ENCODE peak calls at places on chromosome 20, in four cellular contexts. U, D, A and S are unnamed samples. For H3K4me1, the result is how much of the 10 kb centered on the place peaks cover.

GRCh38 chr20:20237093-20237959 is 130.6 kb upstream of the INSM1 start:
- DNase-seq in U (peak), D (peak), A (peak), S (peak)

GRCh38 chr20:58715709-58716475 is 23.3 kb downstream of the NPEPL1 start:
- DNase-seq in U (no peak), D (no peak), A (peak), S (no peak)

GRCh38 chr20:46828471-46828870 is 66.2 kb upstream of the EYA2 start:
- DNase-seq in U (no peak), D (no peak), A (no peak), S (no peak)

GRCh38 chr20:58287638-58288037 is 21.9 kb upstream of the RAB22A start:
- DNase-seq in U (no peak), D (no peak), A (no peak), S (no peak)

GRCh38 chr20:2236266-2236665 is 59.5 kb upstream of the TGM3 start:
- DNase-seq in U (no peak), D (no peak), A (no peak), S (no peak)

GRCh38 chr20:24117386-24117785 is 128.8 kb upstream of the GGTLC1 start:
- DNase-seq in U (no peak), D (no peak), A (no peak), S (no peak)

GRCh38 chr20:24871429-24872213 is 77.4 kb upstream of the CST7 start:
- DNase-seq in U (no peak), D (no peak), A (no peak), S (no peak)

GRCh38 chr20:40233401-40233800 is 455.6 kb downstream of the MAFB start:
- DNase-seq in U (no peak), D (no peak), A (no peak), S (no peak)

GRCh38 chr20:43766395-43766794 is 39.6 kb upstream of the GTSF1L start:
- DNase-seq in U (no peak), D (no peak), A (no peak), S (no peak)

GRCh38 chr20:59207742-59208357 is 44.2 kb downstream of the ZNF831 start:
- DNase-seq in U (peak), D (peak), A (peak), S (peak)

GRCh38 chr20:41769650-41770049 is 151.5 kb upstream of the CHD6 start:
- DNase-seq in U (no peak), D (no peak), A (no peak), S (peak)

GRCh38 chr20:33589059-33589458 is 73.1 kb upstream of the C20orf144 start:
- DNase-seq in U (no peak), D (no peak), A (no peak), S (no peak)

GRCh38 chr20:53656653-53657288 is 63.1 kb upstream of the ZNF217 start:
- DNase-seq in U (no peak), D (no peak), A (no peak), S (no peak)

GRCh38 chr20:38024496-38024895 is 8.8 kb downstream of the TTI1 start:
- DNase-seq in U (no peak), D (no peak), A (no peak), S (no peak)

GRCh38 chr20:51193066-51193772 is 170.3 kb upstream of the KCNG1 start:
- DNase-seq in U (no peak), D (no peak), A (no peak), S (no peak)

GRCh38 chr20:18663932-18664331 is 76.1 kb downstream of the DTD1 start:
- DNase-seq in U (no peak), D (no peak), A (no peak), S (no peak)

GRCh38 chr20:51387125-51387865 is 155.2 kb downstream of the NFATC2 start:
- DNase-seq in U (no peak), D (no peak), A (no peak), S (peak)

GRCh38 chr20:50618537-50618936 is 72.8 kb downstream of the RIPOR3 start:
- DNase-seq in U (no peak), D (no peak), A (no peak), S (no peak)

GRCh38 chr20:64077876-64078551 is 1.3 kb downstream of the RGS19 start:
- DNase-seq in U (no peak), D (no peak), A (no peak), S (no peak)

GRCh38 chr20:13681248-13682125 is 42.8 kb upstream of the TASP1 start:
- DNase-seq in U (no peak), D (peak), A (no peak), S (no peak)

GRCh38 chr20:1324598-1325172 is 4.3 kb downstream of the SDCBP2 start:
- DNase-seq in U (no peak), D (no peak), A (no peak), S (no peak)

GRCh38 chr20:48142258-48142657 is 357.0 kb upstream of the SULF2 start:
- DNase-seq in U (no peak), D (no peak), A (no peak), S (no peak)

GRCh38 chr20:61657719-61658377 is 405.8 kb downstream of the CDH4 start:
- DNase-seq in U (no peak), D (no peak), A (peak), S (no peak)

GRCh38 chr20:13221673-13222318 is 722 bp downstream of the ISM1 start:
- DNase-seq in U (peak), D (peak), A (peak), S (peak)

GRCh38 chr20:37276494-37277252 is 12.8 kb upstream of the MANBAL start:
- DNase-seq in U (no peak), D (peak), A (peak), S (no peak)

GRCh38 chr20:41273445-41273844 is 44.1 kb downstream of the ZHX3 start:
- DNase-seq in U (no peak), D (no peak), A (no peak), S (no peak)

GRCh38 chr20:36116813-36117441 is 37.6 kb upstream of the EPB41L1 start:
- DNase-seq in U (no peak), D (no peak), A (no peak), S (no peak)

GRCh38 chr20:54477556-54477955 is 2.2 kb downstream of the DOK5 start:
- DNase-seq in U (no peak), D (no peak), A (no peak), S (no peak)

GRCh38 chr20:36550797-36551299 is 9.5 kb downstream of the MYL9 start:
- DNase-seq in U (no peak), D (no peak), A (no peak), S (no peak)

GRCh38 chr20:17992224-17992637 is 23.4 kb downstream of the MGME1 start:
- DNase-seq in U (no peak), D (no peak), A (no peak), S (no peak)

GRCh38 chr20:40961686-40962640 is 66.7 kb upstream of the TOP1 start:
- DNase-seq in U (no peak), D (no peak), A (no peak), S (no peak)

GRCh38 chr20:46963758-46964181 is 69.1 kb downstream of the EYA2 start:
- DNase-seq in U (no peak), D (no peak), A (no peak), S (no peak)

GRCh38 chr20:53489528-53489927 is 104.1 kb downstream of the ZNF217 start:
- DNase-seq in U (no peak), D (no peak), A (no peak), S (no peak)

GRCh38 chr20:2799688-2800589 is 488 bp downstream of the CPXM1 start:
- DNase-seq in U (no peak), D (no peak), A (peak), S (no peak)

GRCh38 chr20:49668181-49668877 is 45.3 kb downstream of the B4GALT5 start:
- DNase-seq in U (no peak), D (no peak), A (no peak), S (no peak)

GRCh38 chr20:58711266-58712051 is 18.9 kb downstream of the NPEPL1 start:
- DNase-seq in U (no peak), D (no peak), A (peak), S (no peak)

GRCh38 chr20:32358632-32358882 is 426 bp downstream of the ASXL1 start:
- DNase-seq in U (no peak), D (no peak), A (no peak), S (no peak)

GRCh38 chr20:32355417-32355841 is 2.7 kb upstream of the ASXL1 start:
- DNase-seq in U (no peak), D (peak), A (no peak), S (no peak)

GRCh38 chr20:32358883-32359632 is 927 bp downstream of the ASXL1 start:
- DNase-seq in U (no peak), D (peak), A (peak), S (peak)

GRCh38 chr20:32357869-32358631 is at the start of gene ASXL1:
- DNase-seq in U (peak), D (peak), A (peak), S (peak)

DNA sequence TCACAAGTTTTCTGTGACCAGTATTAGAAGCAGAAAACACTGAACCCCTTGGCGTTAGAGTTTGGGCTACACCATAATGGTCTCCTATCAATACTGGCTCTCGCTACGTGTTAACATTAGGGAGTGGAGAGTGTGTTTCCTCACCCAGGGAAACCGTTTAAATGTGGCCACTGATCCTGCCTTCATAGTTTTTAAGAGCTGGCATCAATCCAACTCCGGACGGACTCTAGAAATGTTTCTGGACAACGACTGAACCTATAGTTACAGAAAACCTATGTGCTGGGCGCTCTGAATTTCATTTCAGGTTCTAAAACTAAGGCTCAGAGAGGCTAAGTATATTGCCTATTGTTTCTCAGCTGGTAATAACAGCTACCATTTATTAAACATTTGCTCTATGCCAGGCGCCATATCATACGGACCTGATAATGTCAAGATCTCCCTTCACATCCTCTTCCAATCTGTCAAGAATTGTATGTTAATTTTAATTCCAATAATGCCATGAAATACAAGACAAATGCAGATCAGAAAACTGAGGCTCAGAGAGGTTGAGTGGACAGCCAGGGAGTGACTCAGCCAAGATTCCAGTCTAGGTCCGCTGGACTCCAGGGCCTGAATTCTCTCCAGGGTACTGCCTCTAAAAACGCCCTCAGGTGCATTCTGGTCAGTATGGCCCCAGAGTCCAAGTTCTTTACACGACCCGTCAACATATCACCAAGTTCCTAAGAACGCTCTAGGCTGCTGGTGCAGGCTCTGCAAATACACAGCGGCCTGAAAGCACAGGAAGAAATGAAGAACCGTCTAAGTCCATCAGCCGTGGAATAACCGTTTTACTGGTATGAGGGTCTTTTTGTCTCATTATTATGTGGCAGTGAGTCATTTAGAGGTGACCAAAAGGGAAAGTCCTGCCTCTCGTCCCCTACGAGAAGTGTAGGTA is 929 bp upstream of the ASXL1 start:
- DNase-seq in U (peak), D (peak), A (peak), S (no peak)
- TF ChIP-seq YY1 in U (no peak), D (no peak), A (no peak), S (no peak)

GRCh38 chr20:5638023-5638422 is 112.2 kb upstream of the SHLD1 start:
- DNase-seq in U (no peak), D (no peak), A (no peak), S (no peak)

GRCh38 chr20:5636841-5637240 is 113.4 kb upstream of the SHLD1 start:
- DNase-seq in U (no peak), D (no peak), A (no peak), S (no peak)

GRCh38 chr20:5643936-5644335 is 106.3 kb upstream of the SHLD1 start:
- DNase-seq in U (no peak), D (no peak), A (no peak), S (no peak)

DNA sequence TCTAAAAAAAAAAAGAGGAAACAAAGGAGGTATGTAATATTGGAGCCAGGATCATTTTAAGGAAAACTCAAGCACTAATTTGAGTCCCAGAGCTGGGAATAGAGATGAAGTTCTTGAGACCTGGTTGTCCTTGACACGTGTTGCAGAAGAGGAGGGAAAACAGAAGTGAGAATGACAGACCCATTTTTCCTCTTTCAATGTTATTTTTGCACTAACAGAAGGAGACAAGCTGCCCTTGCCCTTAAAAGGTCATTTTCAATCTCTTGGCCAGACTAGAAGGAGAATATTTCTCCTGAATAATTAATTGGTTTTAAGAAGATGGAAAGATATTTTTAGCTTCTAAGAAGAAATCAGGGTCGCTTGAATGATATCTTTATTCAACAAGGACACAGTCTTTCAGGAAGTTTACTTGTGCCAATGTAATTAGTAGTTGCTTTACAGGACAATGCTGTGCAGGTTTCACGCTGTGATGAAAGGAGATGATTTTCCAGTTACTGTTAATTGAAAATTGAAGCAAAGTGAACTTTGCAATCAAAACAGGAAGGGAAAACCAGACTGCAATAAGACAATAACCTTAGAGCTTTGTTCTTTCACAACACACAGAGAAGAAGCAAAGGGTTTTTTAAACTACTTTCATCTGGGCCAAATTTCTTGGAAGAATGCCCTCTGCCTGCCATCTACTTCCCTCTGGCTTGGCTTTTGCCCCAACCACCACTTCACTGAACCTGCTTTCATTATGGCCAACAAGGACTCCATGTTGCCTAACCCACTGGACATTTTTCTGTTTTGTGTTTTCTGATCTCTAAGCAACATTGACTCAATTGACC is 107.8 kb upstream of the SHLD1 start:
- DNase-seq in U (no peak), D (no peak), A (no peak), S (no peak)
- H3K4me1 ChIP-seq in U (under half), D (under half), A (under half), S (under half)

DNA sequence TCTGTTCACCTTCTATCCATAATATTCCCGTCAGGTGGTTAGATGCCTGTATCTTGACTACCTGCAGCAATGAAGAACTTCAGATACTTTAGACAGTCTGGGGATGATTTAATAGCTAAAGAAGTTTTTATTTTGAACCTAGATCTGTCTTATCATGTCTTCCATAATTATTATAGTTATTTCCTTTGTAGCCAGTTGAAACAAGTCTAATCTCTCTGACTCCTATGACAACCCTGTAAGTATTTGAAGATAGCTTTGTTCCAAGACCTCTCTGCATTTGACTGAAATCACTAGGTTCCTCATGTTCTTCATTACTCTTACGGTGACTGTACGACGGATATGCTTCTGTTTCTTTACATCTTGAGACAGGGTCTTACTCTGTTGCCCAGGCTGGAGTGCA is 316.6 kb upstream of the BMP2 start:
- DNase-seq in U (no peak), D (no peak), A (no peak), S (no peak)
- TF ChIP-seq YY1 in U (no peak), D (no peak), A (no peak), S (no peak)

GRCh38 chr20:62979876-62980373 is 26.8 kb downstream of the BHLHE23 start:
- DNase-seq in U (no peak), D (no peak), A (no peak), S (no peak)

GRCh38 chr20:62979310-62979709 is 26.8 kb downstream of the SLC17A9 start:
- DNase-seq in U (no peak), D (no peak), A (no peak), S (no peak)

GRCh38 chr20:62980970-62981369 is 25.8 kb downstream of the BHLHE23 start:
- DNase-seq in U (no peak), D (no peak), A (peak), S (no peak)

GRCh38 chr20:62978559-62978938 is 26.0 kb downstream of the SLC17A9 start:
- DNase-seq in U (no peak), D (no peak), A (no peak), S (no peak)

DNA sequence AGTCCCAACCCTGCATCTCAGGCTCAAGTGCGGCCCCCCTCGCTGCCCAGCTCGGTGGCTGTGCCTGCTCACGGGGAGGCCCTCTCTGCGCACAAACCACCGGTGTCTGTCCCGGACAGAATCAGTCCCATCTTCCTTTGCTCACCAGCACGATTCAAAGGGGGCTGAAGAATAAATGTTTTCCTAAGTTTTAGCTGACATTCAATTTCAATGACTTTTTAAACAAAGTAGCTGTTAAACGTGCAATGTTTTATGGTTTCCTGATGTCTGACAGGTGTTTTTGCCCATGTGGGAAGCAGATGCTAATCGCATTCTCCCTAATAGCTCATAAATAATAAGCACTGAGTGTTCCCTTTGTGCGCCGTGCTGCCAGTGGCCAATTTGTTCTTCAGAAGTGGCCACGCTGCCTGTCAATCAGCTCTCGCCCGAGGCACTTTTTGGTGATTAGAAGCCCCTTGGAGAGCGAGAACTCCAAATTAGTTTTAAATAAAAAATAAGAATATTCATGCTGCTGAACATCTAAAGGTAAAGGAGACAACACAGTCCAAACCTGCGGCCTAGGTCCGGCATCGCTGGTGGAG is 26.3 kb downstream of the BHLHE23 start:
- DNase-seq in U (no peak), D (no peak), A (no peak), S (no peak)
- H3K4me1 ChIP-seq in U (under half), D (under half), A (under half), S (under half)

GRCh38 chr20:9506964-9507369 is 7.4 kb upstream of the LAMP5 start:
- DNase-seq in U (no peak), D (no peak), A (peak), S (no peak)

GRCh38 chr20:9501473-9501872 is 12.9 kb upstream of the LAMP5 start:
- DNase-seq in U (no peak), D (no peak), A (no peak), S (no peak)

GRCh38 chr20:9506337-9506821 is 8.0 kb upstream of the LAMP5 start:
- DNase-seq in U (no peak), D (no peak), A (no peak), S (no peak)

GRCh38 chr20:9500121-9500911 is 14.1 kb upstream of the LAMP5 start:
- DNase-seq in U (no peak), D (no peak), A (no peak), S (no peak)

DNA sequence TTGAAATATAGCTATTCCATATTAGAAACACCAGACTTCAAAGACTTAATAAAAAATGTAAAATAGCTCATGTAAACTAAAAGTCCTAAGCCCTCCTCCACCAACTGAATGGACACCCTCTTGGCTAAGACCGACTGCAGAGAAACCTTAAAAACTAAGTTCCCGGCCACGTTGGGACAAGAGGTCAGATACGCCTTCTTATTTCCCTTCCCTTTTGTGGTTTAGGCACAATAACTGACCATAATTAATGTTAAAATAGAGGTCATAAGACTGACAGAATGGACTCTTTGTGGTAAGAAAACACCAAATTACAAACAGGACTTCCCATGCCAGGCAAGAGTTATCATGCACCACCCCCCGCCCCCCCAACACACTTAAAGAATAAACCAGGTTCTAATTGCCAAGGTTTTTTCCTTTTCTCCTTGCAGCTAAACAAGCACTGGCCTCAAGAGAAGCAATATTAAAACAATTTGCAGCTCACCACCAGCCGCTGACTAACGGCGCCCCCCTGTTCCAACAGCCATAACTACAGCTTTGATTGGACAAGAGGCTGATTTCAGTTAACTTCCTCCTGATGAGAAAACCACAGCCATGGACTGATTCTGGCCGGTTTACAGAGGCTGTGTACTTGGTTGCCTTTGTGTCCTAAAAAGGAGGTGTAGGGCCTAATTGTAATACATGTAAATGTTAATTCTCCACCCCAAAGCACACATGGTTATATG is 10.7 kb upstream of the LAMP5 start:
- DNase-seq in U (no peak), D (no peak), A (no peak), S (no peak)
- TF ChIP-seq YY1 in U (no peak), D (no peak), A (no peak), S (no peak)